ENCODE peak calls at places on chromosome 6, in nine cellular contexts. M is heart left ventricle, Y is PC-9, A is Ammon's horn, C is SW480, V is T-helper 2 cell, E is hepatocyte, Z is ELF-1, Q is NCI-H1417. R is an unnamed sample.

GRCh38 chr6:74749211-74750142 is 456.4 kb downstream of the COL12A1 start:
- DNase-seq in Q (no peak), M (no peak), Y (peak), V (no peak), C (peak), Z (no peak), E (no peak), A (no peak), R (peak)

GRCh38 chr6:101236709-101237108 is 156.8 kb upstream of the GRIK2 start:
- DNase-seq in Q (no peak), V (no peak), C (no peak), E (no peak), M (no peak), Z (no peak), A (no peak), Y (no peak), R (no peak)

GRCh38 chr6:1767481-1768246 is 157.9 kb downstream of the FOXC1 start:
- DNase-seq in E (peak), C (peak), Q (no peak), Y (peak), V (no peak), A (no peak), Z (peak), M (peak), R (peak)

GRCh38 chr6:36130672-36131516 is 581 bp downstream of the MAPK13 start:
- DNase-seq in Y (peak), E (peak), Z (no peak), V (no peak), M (no peak), Q (peak), C (peak), A (no peak), R (no peak)

GRCh38 chr6:5464096-5464885 is 203.0 kb downstream of the FARS2 start:
- DNase-seq in Z (no peak), C (no peak), M (no peak), E (no peak), A (no peak), Y (no peak), V (no peak), Q (no peak), R (peak)

GRCh38 chr6:63806573-63806913 is 170.9 kb downstream of the PHF3 start:
- DNase-seq in C (no peak), E (no peak), A (no peak), Z (no peak), V (no peak), M (no peak), Q (no peak), Y (no peak), R (no peak)

GRCh38 chr6:2858678-2859324 is 17.1 kb upstream of the SERPINB1 start:
- DNase-seq in A (no peak), V (no peak), C (no peak), Q (no peak), M (no peak), E (no peak), Z (no peak), Y (no peak), R (no peak)

GRCh38 chr6:53043626-53044025 is 21.6 kb upstream of the FBXO9 start:
- DNase-seq in A (no peak), Y (no peak), Z (peak), V (no peak), C (no peak), E (no peak), Q (no peak), M (no peak), R (peak)

GRCh38 chr6:99603421-99604160 is 3.0 kb upstream of the PRDM13 start:
- DNase-seq in E (peak), M (no peak), Z (peak), Q (peak), C (no peak), V (no peak), Y (no peak), A (no peak), R (peak)

GRCh38 chr6:32271427-32271826 is 47.6 kb upstream of the NOTCH4 start:
- DNase-seq in Q (no peak), M (no peak), Y (no peak), C (no peak), V (no peak), E (no peak), Z (no peak), A (peak), R (no peak)

R was measured in adipocyte.